ENCODE peak calls at places on chromosomes 1 and 21, in nine cellular contexts. H, P, X, S, D, R, J, Q and U are unnamed samples.

GRCh38 chr21:34510148-34511142 is 1.6 kb downstream of the KCNE1 start:
- DNase-seq in X (peak), Q (peak), J (peak), R (peak), P (peak), D (peak), S (no peak), H (peak), U (no peak)

GRCh38 chr1:47519971-47520370 is 82.1 kb downstream of the FOXD2 start:
- DNase-seq in D (no peak), J (no peak), S (no peak), P (no peak), H (no peak), R (no peak), X (no peak), Q (no peak), U (no peak)

GRCh38 chr1:55352080-55352800 is 137.1 kb upstream of the USP24 start:
- DNase-seq in H (no peak), S (no peak), Q (no peak), R (no peak), J (no peak), X (peak), P (no peak), D (no peak), U (peak)

GRCh38 chr21:31201548-31201947 is 142.5 kb downstream of the TIAM1 start:
- DNase-seq in P (no peak), H (no peak), D (peak), R (peak), S (no peak), J (no peak), X (peak), Q (no peak), U (no peak)

GRCh38 chr1:9630331-9631081 is 21.0 kb upstream of the PIK3CD start:
- DNase-seq in R (no peak), S (no peak), H (no peak), X (no peak), P (no peak), J (no peak), D (no peak), Q (no peak), U (no peak)

GRCh38 chr1:25338188-25338981 is at the start of gene TMEM50A:
- DNase-seq in H (peak), D (peak), S (no peak), J (peak), X (peak), R (peak), P (peak), Q (peak), U (peak)

GRCh38 chr1:2506007-2506860 is 20.2 kb downstream of the PANK4 start:
- DNase-seq in Q (no peak), R (no peak), H (no peak), X (no peak), P (no peak), J (no peak), D (no peak), S (no peak), U (no peak)

GRCh38 chr1:183241446-183241845 is 55.4 kb downstream of the LAMC2 start:
- DNase-seq in S (no peak), P (no peak), H (peak), R (no peak), D (no peak), X (no peak), Q (no peak), J (no peak), U (no peak)

GRCh38 chr1:159214149-159214760 is 9.6 kb downstream of the ACKR1 start:
- DNase-seq in P (no peak), J (peak), S (no peak), H (peak), Q (peak), X (no peak), D (no peak), R (peak), U (no peak)

GRCh38 chr21:31873696-31874599 is 1.1 kb downstream of the HUNK start:
- DNase-seq in J (peak), X (peak), H (no peak), D (peak), S (no peak), P (no peak), R (no peak), Q (peak), U (peak)

GRCh38 chr1:94258873-94259331 is 21.5 kb upstream of the ARHGAP29 start:
- DNase-seq in D (no peak), R (peak), H (peak), Q (peak), P (peak), J (no peak), X (peak), S (peak), U (peak)

GRCh38 chr1:89911186-89911976 is 83.5 kb upstream of the ZNF326 start:
- DNase-seq in D (no peak), R (no peak), X (no peak), H (no peak), J (peak), Q (no peak), S (no peak), P (no peak), U (no peak)

GRCh38 chr1:77039739-77040138 is 172.5 kb downstream of the ST6GALNAC5 start:
- DNase-seq in D (no peak), R (peak), X (peak), H (peak), S (peak), P (no peak), Q (no peak), J (no peak), U (peak)

GRCh38 chr1:33399375-33399774 is 31.5 kb downstream of the PHC2 start:
- DNase-seq in H (no peak), S (no peak), P (no peak), X (no peak), R (no peak), J (no peak), Q (no peak), D (no peak), U (no peak)

GRCh38 chr1:89821322-89822108 is 683 bp downstream of the LRRC8D start:
- DNase-seq in H (no peak), X (peak), P (peak), D (no peak), R (no peak), J (peak), S (no peak), Q (peak), U (no peak)

GRCh38 chr1:236685205-236685916 is 938 bp upstream of the ACTN2 start:
- DNase-seq in S (no peak), P (no peak), Q (no peak), X (peak), D (no peak), J (no peak), R (no peak), H (no peak), U (no peak)

GRCh38 chr1:99004270-99005141 is at the start of gene PLPPR5:
- DNase-seq in R (peak), J (peak), S (no peak), P (no peak), Q (peak), X (peak), D (no peak), H (no peak), U (no peak)
- H3K4me3 ChIP-seq in R (peak), J (peak), S (peak), P (peak), Q (peak), X (peak), D (no peak), H (peak), U (no peak)

DNA sequence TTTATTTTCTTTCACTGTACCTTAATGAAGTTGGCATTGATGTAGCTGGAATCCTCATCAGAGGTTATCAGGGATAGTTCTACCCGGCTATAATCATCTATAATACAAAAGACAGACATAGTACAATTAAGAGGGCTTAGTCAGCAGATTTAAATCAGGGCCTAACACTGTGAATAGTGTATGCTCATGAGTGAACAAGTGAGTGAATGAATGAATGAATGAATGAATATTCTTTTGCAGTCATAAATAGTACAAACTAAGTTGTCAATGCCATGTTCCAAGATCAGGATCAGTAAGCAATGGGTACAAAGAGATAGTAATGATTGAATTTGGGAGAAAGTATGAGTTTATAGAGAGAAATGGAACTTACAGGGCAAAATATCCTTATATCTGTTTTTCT is 12.5 kb downstream of the PTPN22 start:
- DNase-seq in Q (no peak), D (no peak), S (no peak), X (no peak), P (no peak), R (no peak), H (no peak), J (no peak), U (no peak)
- H3K4me3 ChIP-seq in Q (no peak), D (no peak), S (no peak), X (no peak), P (no peak), R (no peak), H (no peak), J (no peak), U (no peak)

GRCh38 chr1:205229399-205229861 is 1.7 kb downstream of the TMCC2 start:
- DNase-seq in S (no peak), P (no peak), R (no peak), D (no peak), H (no peak), X (peak), J (peak), Q (peak), U (peak)

GRCh38 chr1:205229916-205230700 is 2.4 kb downstream of the TMCC2 start:
- DNase-seq in P (no peak), R (no peak), X (no peak), J (no peak), Q (no peak), H (no peak), S (no peak), D (no peak), U (no peak)

GRCh38 chr1:205232945-205233397 is 5.2 kb downstream of the TMCC2 start:
- DNase-seq in P (no peak), S (no peak), X (no peak), D (no peak), Q (no peak), R (no peak), J (no peak), H (no peak), U (no peak)

GRCh38 chr1:205230965-205231364 is 3.2 kb downstream of the TMCC2 start:
- DNase-seq in H (no peak), S (no peak), X (no peak), P (no peak), J (no peak), D (no peak), R (no peak), Q (no peak), U (no peak)

DNA sequence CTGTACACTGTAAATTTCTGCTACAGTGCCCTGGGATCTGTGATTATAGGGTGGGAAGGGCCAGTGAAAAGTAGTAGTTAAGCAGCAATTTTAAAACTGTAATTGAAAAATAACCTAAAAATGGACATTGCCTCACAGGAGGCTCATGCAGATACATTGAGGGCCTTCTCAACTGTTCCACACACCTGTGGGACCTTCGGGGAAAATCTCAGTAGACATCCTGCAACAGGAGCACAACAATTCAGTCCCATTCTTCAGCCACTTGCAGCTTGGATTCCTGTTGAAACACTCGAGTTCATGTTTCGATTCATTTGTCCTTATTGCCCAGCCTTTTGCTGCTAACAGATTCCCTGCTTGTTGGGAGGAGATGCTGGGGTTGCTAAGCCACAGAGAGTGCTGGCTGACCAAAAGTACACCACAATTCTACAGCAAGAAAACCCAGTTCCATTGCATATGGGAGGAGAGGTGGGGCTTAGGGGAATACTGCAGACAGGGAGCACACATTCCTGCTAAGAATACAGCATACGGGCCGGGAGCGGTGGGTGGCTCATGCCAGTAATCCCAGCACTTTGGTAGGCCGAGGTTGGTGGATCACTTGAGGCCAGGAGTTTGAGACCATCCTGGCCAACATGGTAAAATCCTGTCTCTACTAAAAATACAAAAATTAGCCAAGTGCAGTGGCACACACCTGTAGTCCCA is 4.5 kb downstream of the TMCC2 start:
- DNase-seq in X (no peak), Q (no peak), R (no peak), S (no peak), P (no peak), H (no peak), D (no peak), J (no peak), U (no peak)
- H3K4me3 ChIP-seq in X (peak), Q (no peak), R (no peak), S (no peak), P (no peak), H (no peak), D (no peak), J (no peak), U (no peak)

GRCh38 chr1:27274204-27274603 is 39.8 kb downstream of the WDTC1 start:
- DNase-seq in R (no peak), H (no peak), J (no peak), P (no peak), D (no peak), X (no peak), Q (no peak), S (no peak), U (no peak)

GRCh38 chr1:27267153-27267552 is 32.7 kb downstream of the WDTC1 start:
- DNase-seq in J (no peak), H (no peak), X (no peak), Q (no peak), D (no peak), P (no peak), S (no peak), R (no peak), U (no peak)

DNA sequence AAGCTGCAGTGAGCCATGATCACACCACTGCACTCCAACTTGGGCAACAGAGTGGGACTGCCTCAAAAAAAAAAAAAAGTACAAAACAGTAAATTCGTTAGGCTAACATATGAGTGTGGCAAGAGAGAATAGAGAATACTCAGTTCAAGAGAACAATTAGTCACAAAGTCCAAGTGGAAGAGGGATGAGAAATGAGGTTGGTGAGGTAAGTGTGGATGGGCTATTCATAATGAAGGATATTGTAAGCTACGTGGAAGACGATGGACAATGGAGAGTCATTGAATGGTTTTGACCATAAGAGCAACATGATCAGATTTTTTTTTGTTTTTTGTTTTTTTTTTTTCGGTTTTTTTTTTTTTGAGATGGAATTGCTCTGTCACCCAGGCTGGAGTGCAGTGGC is 34.8 kb downstream of the WDTC1 start:
- DNase-seq in Q (no peak), J (no peak), S (no peak), R (no peak), X (no peak), D (no peak), H (no peak), P (no peak), U (no peak)
- H3K4me3 ChIP-seq in Q (no peak), J (no peak), S (no peak), R (no peak), X (no peak), D (no peak), H (no peak), P (no peak), U (no peak)

DNA sequence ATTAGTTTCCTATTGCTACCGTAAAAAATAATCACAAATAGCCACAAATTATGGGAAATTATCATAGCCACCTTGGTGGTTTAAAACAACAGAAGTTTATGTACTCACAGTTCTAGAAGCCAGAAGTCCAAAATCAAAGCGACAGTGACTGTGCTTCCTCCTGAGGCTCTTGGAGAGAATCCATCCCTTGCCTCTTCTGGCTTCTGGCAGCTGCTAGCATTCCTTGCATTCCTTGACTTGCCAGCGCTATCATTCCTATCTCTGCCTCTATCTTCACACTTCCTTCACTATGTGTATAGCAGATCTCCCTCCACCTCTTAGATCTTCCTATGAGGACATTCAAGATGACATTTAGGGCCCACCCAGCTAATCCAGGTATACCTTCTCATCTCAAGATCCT is 180.1 kb upstream of the USP25 start:
- DNase-seq in R (peak), X (no peak), H (no peak), J (no peak), D (no peak), S (no peak), Q (no peak), P (no peak), U (no peak)
- H3K4me3 ChIP-seq in R (no peak), X (no peak), H (no peak), J (no peak), D (no peak), S (no peak), Q (no peak), P (no peak), U (no peak)

GRCh38 chr1:56686171-56686570 is 41.1 kb downstream of the PRKAA2 start:
- DNase-seq in S (peak), R (peak), X (no peak), Q (no peak), H (peak), P (no peak), J (no peak), D (no peak), U (no peak)
- H3K4me3 ChIP-seq in S (no peak), R (no peak), X (no peak), Q (no peak), H (no peak), P (no peak), J (no peak), D (no peak), U (no peak)

DNA sequence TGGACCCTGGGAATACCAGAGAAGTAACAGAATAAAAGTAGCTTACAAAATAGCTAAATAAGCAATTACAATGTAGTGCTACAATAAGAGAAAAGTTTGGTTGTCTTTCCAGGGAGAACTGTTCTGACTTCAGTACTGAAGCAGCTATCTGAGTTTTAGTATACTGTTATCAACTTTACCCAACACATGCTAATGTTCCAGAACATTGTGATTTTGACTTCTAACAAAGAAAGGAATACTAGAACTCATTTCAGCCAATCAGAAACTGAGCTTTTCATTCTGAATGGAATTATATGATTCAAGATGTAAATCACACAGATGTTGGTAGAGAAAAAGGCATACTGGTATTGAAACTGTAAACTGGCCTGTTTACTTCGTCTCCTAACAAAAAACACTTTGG is at the start of gene C1orf105:
- DNase-seq in X (no peak), Q (no peak), R (no peak), H (no peak), J (no peak), D (no peak), S (no peak), P (no peak), U (no peak)
- H3K4me3 ChIP-seq in X (no peak), Q (no peak), R (no peak), H (no peak), J (no peak), D (no peak), S (no peak), P (no peak), U (no peak)

DNA sequence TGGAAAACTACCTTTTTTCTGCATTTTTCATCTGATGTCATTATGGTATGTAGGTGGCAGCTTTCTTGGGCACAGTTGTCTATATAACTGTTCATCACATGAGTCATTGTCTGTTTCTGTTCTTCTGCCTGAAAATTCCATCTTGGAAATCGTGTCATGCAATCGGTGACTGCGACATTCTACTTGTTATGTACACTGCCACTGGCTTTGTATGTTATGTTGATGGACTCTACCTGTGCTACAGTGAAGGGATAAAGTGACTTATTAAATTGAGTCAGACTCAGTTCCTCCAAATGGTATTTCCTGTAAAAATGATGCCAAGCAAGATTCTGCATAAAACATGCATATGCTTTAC is 8.6 kb downstream of the SMAP2 start:
- DNase-seq in D (no peak), Q (no peak), X (no peak), P (no peak), H (no peak), S (no peak), J (no peak), R (no peak), U (no peak)
- H3K4me3 ChIP-seq in D (no peak), Q (no peak), X (no peak), P (no peak), H (no peak), S (no peak), J (no peak), R (no peak), U (no peak)

GRCh38 chr1:12594490-12594889 is 23.5 kb downstream of the DHRS3 start:
- DNase-seq in J (no peak), P (no peak), D (no peak), S (no peak), Q (no peak), R (no peak), X (no peak), H (no peak), U (no peak)
- H3K4me3 ChIP-seq in J (peak), P (peak), D (no peak), S (peak), Q (no peak), R (no peak), X (peak), H (no peak), U (no peak)